ENCODE peak calls at places on chromosome 1, in nine cellular contexts. O, I, J, N, A, K, Z, D and B are unnamed samples.

GRCh38 chr1:50969611-50970507 is at the start of gene CDKN2C:
- DNase-seq in O (peak), I (peak), J (peak), N (peak), A (peak), K (peak), Z (peak), D (peak), B (peak)

GRCh38 chr1:171576144-171576543 is 45.9 kb upstream of the MYOCOS start:
- DNase-seq in O (no peak), I (no peak), J (no peak), N (no peak), A (no peak), K (no peak), Z (no peak), D (no peak), B (no peak)

GRCh38 chr1:74652711-74653131 is 20.9 kb downstream of the ERICH3 start:
- DNase-seq in O (no peak), I (no peak), J (no peak), N (peak), A (no peak), K (peak), Z (peak), D (peak), B (peak)

GRCh38 chr1:35220976-35221375 is 28.0 kb upstream of the SFPQ start:
- DNase-seq in O (no peak), I (no peak), J (peak), N (peak), A (no peak), K (peak), Z (peak), D (peak), B (no peak)

GRCh38 chr1:68269637-68270430 is 37.5 kb upstream of the WLS start:
- DNase-seq in O (no peak), I (no peak), J (no peak), N (no peak), A (no peak), K (no peak), Z (peak), D (no peak), B (peak)

GRCh38 chr1:47917696-47918095 is 79.5 kb downstream of the TRABD2B start:
- DNase-seq in O (no peak), I (no peak), J (no peak), N (no peak), A (no peak), K (no peak), Z (no peak), D (no peak), B (no peak)

GRCh38 chr1:43536196-43536863 is 5.6 kb downstream of the PTPRF start:
- DNase-seq in O (no peak), I (no peak), J (no peak), N (no peak), A (no peak), K (no peak), Z (no peak), D (peak), B (no peak)

GRCh38 chr1:58905126-58905490 is 121.3 kb upstream of the JUN start:
- DNase-seq in O (no peak), I (no peak), J (no peak), N (no peak), A (no peak), K (no peak), Z (no peak), D (no peak), B (no peak)

GRCh38 chr1:24714859-24715520 is 30.3 kb upstream of the CLIC4 start:
- DNase-seq in O (no peak), I (peak), J (no peak), N (no peak), A (no peak), K (no peak), Z (no peak), D (no peak), B (no peak)

GRCh38 chr1:166947398-166948043 is 27.8 kb downstream of the ILDR2 start:
- DNase-seq in O (no peak), I (peak), J (peak), N (peak), A (no peak), K (peak), Z (peak), D (peak), B (peak)

GRCh38 chr1:110170726-110171125 is 20.4 kb downstream of the SLC6A17 start:
- DNase-seq in O (no peak), I (no peak), J (no peak), N (no peak), A (no peak), K (no peak), Z (no peak), D (no peak), B (no peak)

GRCh38 chr1:7616076-7616833 is 154.8 kb upstream of the VAMP3 start:
- DNase-seq in O (no peak), I (peak), J (peak), N (peak), A (no peak), K (peak), Z (peak), D (peak), B (peak)

GRCh38 chr1:169020684-169021083 is 85.8 kb upstream of the ATP1B1 start:
- DNase-seq in O (no peak), I (no peak), J (no peak), N (no peak), A (no peak), K (no peak), Z (no peak), D (no peak), B (no peak)

GRCh38 chr1:15076807-15077206 is 76.7 kb upstream of the TMEM51 start:
- DNase-seq in O (no peak), I (no peak), J (no peak), N (no peak), A (no peak), K (no peak), Z (no peak), D (no peak), B (no peak)

GRCh38 chr1:154478013-154478412 is 24.0 kb upstream of the TDRD10 start:
- DNase-seq in O (no peak), I (no peak), J (no peak), N (no peak), A (no peak), K (no peak), Z (no peak), D (no peak), B (no peak)

GRCh38 chr1:51666463-51666862 is 49.6 kb downstream of the OSBPL9 start:
- DNase-seq in O (peak), I (no peak), J (no peak), N (no peak), A (no peak), K (no peak), Z (peak), D (no peak), B (peak)

GRCh38 chr1:43582162-43582566 is 51.5 kb downstream of the PTPRF start:
- DNase-seq in O (peak), I (peak), J (no peak), N (no peak), A (no peak), K (peak), Z (peak), D (no peak), B (peak)

GRCh38 chr1:7470904-7471638 is 300.0 kb upstream of the VAMP3 start:
- DNase-seq in O (peak), I (peak), J (no peak), N (no peak), A (no peak), K (peak), Z (peak), D (no peak), B (peak)

GRCh38 chr1:162023181-162023546 is 505 bp downstream of the OLFML2B start:
- DNase-seq in O (peak), I (no peak), J (no peak), N (no peak), A (no peak), K (no peak), Z (no peak), D (no peak), B (no peak)

GRCh38 chr1:32988665-32989064 is 24.1 kb upstream of the RNF19B start:
- DNase-seq in O (peak), I (no peak), J (no peak), N (no peak), A (no peak), K (no peak), Z (peak), D (no peak), B (no peak)

GRCh38 chr1:5993553-5994510 is 1.6 kb upstream of the NPHP4 start:
- DNase-seq in O (no peak), I (peak), J (no peak), N (no peak), A (no peak), K (no peak), Z (no peak), D (peak), B (no peak)

GRCh38 chr1:178725603-178726517 is 816 bp downstream of the RALGPS2 start:
- DNase-seq in O (no peak), I (peak), J (peak), N (peak), A (peak), K (peak), Z (peak), D (peak), B (peak)

GRCh38 chr1:67534627-67535065 is 104.4 kb upstream of the SERBP1 start:
- DNase-seq in O (no peak), I (no peak), J (no peak), N (no peak), A (no peak), K (peak), Z (peak), D (no peak), B (no peak)

GRCh38 chr1:236480758-236481436 is 42.9 kb upstream of the LGALS8 start:
- DNase-seq in O (no peak), I (no peak), J (no peak), N (no peak), A (no peak), K (no peak), Z (no peak), D (peak), B (no peak)

GRCh38 chr1:208668991-208669390 is 424.8 kb upstream of the PLXNA2 start:
- DNase-seq in O (no peak), I (no peak), J (peak), N (peak), A (no peak), K (peak), Z (peak), D (peak), B (no peak)

GRCh38 chr1:85818371-85818770 is 110.1 kb upstream of the ZNHIT6 start:
- DNase-seq in O (peak), I (no peak), J (no peak), N (no peak), A (no peak), K (no peak), Z (peak), D (no peak), B (peak)

GRCh38 chr1:27379564-27380132 is 3.5 kb downstream of the CD164L2 start:
- DNase-seq in O (no peak), I (no peak), J (no peak), N (no peak), A (no peak), K (no peak), Z (no peak), D (no peak), B (no peak)

GRCh38 chr1:234980224-234980656 is 148.4 kb downstream of the TOMM20 start:
- DNase-seq in O (no peak), I (peak), J (no peak), N (no peak), A (no peak), K (no peak), Z (no peak), D (no peak), B (peak)